ENCODE peak calls at places on chromosomes 1 and 21, in four cellular contexts. One of them, this sample, is unnamed.

GRCh38 chr1:31431351-31431750 is 18.3 kb downstream of the SERINC2 start:
- DNase-seq in ovary: no peak
- DNase-seq in GM12865: no peak
- DNase-seq in left ventricle myocardium inferior: peak
- DNase-seq in this sample: no peak

GRCh38 chr1:237041795-237042466 is at the start of gene RYR2:
- DNase-seq in ovary: peak
- DNase-seq in GM12865: no peak
- DNase-seq in left ventricle myocardium inferior: peak
- DNase-seq in this sample: no peak

GRCh38 chr1:13950637-13951036 is 250.6 kb downstream of the PRDM2 start:
- DNase-seq in ovary: no peak
- DNase-seq in GM12865: no peak
- DNase-seq in left ventricle myocardium inferior: no peak
- DNase-seq in this sample: no peak

GRCh38 chr1:9503001-9503675 is 36.1 kb upstream of the SLC25A33 start:
- DNase-seq in ovary: peak
- DNase-seq in GM12865: no peak
- DNase-seq in left ventricle myocardium inferior: peak
- DNase-seq in this sample: no peak

GRCh38 chr1:25833158-25833557 is 13.4 kb downstream of the MTFR1L start:
- DNase-seq in ovary: no peak
- DNase-seq in GM12865: no peak
- DNase-seq in left ventricle myocardium inferior: no peak
- DNase-seq in this sample: no peak

GRCh38 chr21:30600787-30601186 is at the start of gene KRTAP22-1:
- DNase-seq in ovary: no peak
- DNase-seq in GM12865: no peak
- DNase-seq in left ventricle myocardium inferior: no peak
- DNase-seq in this sample: no peak

GRCh38 chr1:71834570-71835441 is 447.5 kb downstream of the NEGR1 start:
- DNase-seq in ovary: no peak
- DNase-seq in GM12865: no peak
- DNase-seq in left ventricle myocardium inferior: no peak
- DNase-seq in this sample: no peak

GRCh38 chr21:32335601-32336575 is 37.2 kb downstream of the MRAP start:
- DNase-seq in ovary: no peak
- DNase-seq in GM12865: no peak
- DNase-seq in left ventricle myocardium inferior: no peak
- DNase-seq in this sample: no peak

GRCh38 chr1:6385673-6386191 is 7.8 kb downstream of the ACOT7 start:
- DNase-seq in ovary: no peak
- DNase-seq in GM12865: no peak
- DNase-seq in left ventricle myocardium inferior: peak
- DNase-seq in this sample: no peak

GRCh38 chr1:207959141-207959825 is 48.4 kb upstream of the CD34 start:
- DNase-seq in ovary: peak
- DNase-seq in GM12865: no peak
- DNase-seq in left ventricle myocardium inferior: peak
- DNase-seq in this sample: no peak

GRCh38 chr21:32888971-32889370 is 117.4 kb upstream of the PAXBP1 start:
- DNase-seq in ovary: no peak
- DNase-seq in GM12865: no peak
- DNase-seq in left ventricle myocardium inferior: no peak
- DNase-seq in this sample: no peak

GRCh38 chr1:45857101-45857700 is 53.8 kb downstream of the MAST2 start:
- DNase-seq in ovary: no peak
- DNase-seq in GM12865: no peak
- DNase-seq in left ventricle myocardium inferior: no peak
- DNase-seq in this sample: no peak

GRCh38 chr1:62601412-62601971 is 4.2 kb downstream of the ANGPTL3 start:
- DNase-seq in ovary: no peak
- DNase-seq in GM12865: no peak
- DNase-seq in left ventricle myocardium inferior: no peak
- DNase-seq in this sample: no peak

GRCh38 chr1:5466487-5466886 is 525.7 kb downstream of the NPHP4 start:
- DNase-seq in ovary: no peak
- DNase-seq in GM12865: no peak
- DNase-seq in left ventricle myocardium inferior: no peak
- DNase-seq in this sample: no peak

GRCh38 chr1:182317489-182318180 is 74.0 kb downstream of the GLUL start:
- DNase-seq in ovary: no peak
- DNase-seq in GM12865: no peak
- DNase-seq in left ventricle myocardium inferior: no peak
- DNase-seq in this sample: no peak

GRCh38 chr1:46174448-46175231 is at the start of gene TSPAN1:
- DNase-seq in ovary: no peak
- DNase-seq in GM12865: no peak
- DNase-seq in left ventricle myocardium inferior: no peak
- DNase-seq in this sample: no peak

GRCh38 chr1:43372172-43372571 is 4.4 kb upstream of the ELOVL1 start:
- DNase-seq in ovary: no peak
- DNase-seq in GM12865: no peak
- DNase-seq in left ventricle myocardium inferior: no peak
- DNase-seq in this sample: no peak

GRCh38 chr1:223209293-223209898 is 66.3 kb upstream of the TLR5 start:
- DNase-seq in ovary: no peak
- DNase-seq in GM12865: no peak
- DNase-seq in left ventricle myocardium inferior: no peak
- DNase-seq in this sample: no peak

GRCh38 chr1:67146101-67146500 is 11.3 kb upstream of the C1orf141 start:
- DNase-seq in ovary: no peak
- DNase-seq in GM12865: no peak
- DNase-seq in left ventricle myocardium inferior: no peak
- DNase-seq in this sample: no peak

GRCh38 chr1:92834617-92835016 is 2.8 kb downstream of the RPL5 start:
- DNase-seq in ovary: no peak
- DNase-seq in GM12865: no peak
- DNase-seq in left ventricle myocardium inferior: no peak
- DNase-seq in this sample: no peak

GRCh38 chr1:46667782-46668760 is at the start of gene ATPAF1:
- DNase-seq in ovary: peak
- DNase-seq in GM12865: peak
- DNase-seq in left ventricle myocardium inferior: peak
- DNase-seq in this sample: peak

GRCh38 chr1:228342627-228343210 is 63.9 kb downstream of the TRIM11 start:
- DNase-seq in ovary: no peak
- DNase-seq in GM12865: no peak
- DNase-seq in left ventricle myocardium inferior: peak
- DNase-seq in this sample: no peak

GRCh38 chr1:202643397-202644218 is 66.6 kb downstream of the SYT2 start:
- DNase-seq in ovary: no peak
- DNase-seq in GM12865: no peak
- DNase-seq in left ventricle myocardium inferior: no peak
- DNase-seq in this sample: no peak

GRCh38 chr1:25728301-25728935 is 71.6 kb upstream of the SELENON start:
- DNase-seq in ovary: no peak
- DNase-seq in GM12865: no peak
- DNase-seq in left ventricle myocardium inferior: no peak
- DNase-seq in this sample: no peak

GRCh38 chr1:24156542-24157260 is 13.8 kb upstream of the IL22RA1 start:
- DNase-seq in ovary: no peak
- DNase-seq in GM12865: no peak
- DNase-seq in left ventricle myocardium inferior: no peak
- DNase-seq in this sample: no peak

GRCh38 chr1:71269823-71270222 is 189.0 kb upstream of the ZRANB2 start:
- DNase-seq in ovary: no peak
- DNase-seq in GM12865: no peak
- DNase-seq in left ventricle myocardium inferior: no peak
- DNase-seq in this sample: no peak

GRCh38 chr1:88730132-88730675 is 46.1 kb downstream of the PKN2 start:
- DNase-seq in ovary: no peak
- DNase-seq in GM12865: no peak
- DNase-seq in left ventricle myocardium inferior: no peak
- DNase-seq in this sample: no peak

GRCh38 chr1:29924017-29924431 is 687.7 kb downstream of the PTPRU start:
- DNase-seq in ovary: no peak
- DNase-seq in GM12865: no peak
- DNase-seq in left ventricle myocardium inferior: no peak
- DNase-seq in this sample: no peak

GRCh38 chr21:39721885-39722284 is 23.1 kb upstream of the IGSF5 start:
- DNase-seq in ovary: no peak
- DNase-seq in GM12865: no peak
- DNase-seq in left ventricle myocardium inferior: no peak
- DNase-seq in this sample: no peak

GRCh38 chr1:212754715-212755114 is 36.9 kb downstream of the NSL1 start:
- DNase-seq in ovary: no peak
- DNase-seq in GM12865: no peak
- DNase-seq in left ventricle myocardium inferior: no peak
- DNase-seq in this sample: no peak

GRCh38 chr1:109611951-109612310 is 7.5 kb downstream of the GNAT2 start:
- DNase-seq in ovary: no peak
- DNase-seq in GM12865: no peak
- DNase-seq in left ventricle myocardium inferior: no peak
- DNase-seq in this sample: no peak

GRCh38 chr1:200262326-200262965 is 147.4 kb downstream of the ZNF281 start:
- DNase-seq in ovary: no peak
- DNase-seq in GM12865: peak
- DNase-seq in left ventricle myocardium inferior: no peak
- DNase-seq in this sample: peak

GRCh38 chr1:180580237-180580636 is 21.5 kb downstream of the OVAAL start:
- DNase-seq in ovary: no peak
- DNase-seq in GM12865: peak
- DNase-seq in left ventricle myocardium inferior: no peak
- DNase-seq in this sample: no peak

GRCh38 chr1:96306809-96307208 is 414.8 kb upstream of the PTBP2 start:
- DNase-seq in ovary: no peak
- DNase-seq in GM12865: no peak
- DNase-seq in left ventricle myocardium inferior: no peak
- DNase-seq in this sample: no peak

GRCh38 chr21:44405948-44406872 is 49.1 kb upstream of the LRRC3 start:
- DNase-seq in ovary: no peak
- DNase-seq in GM12865: no peak
- DNase-seq in left ventricle myocardium inferior: no peak
- DNase-seq in this sample: no peak

GRCh38 chr21:44297525-44298290 is 2.1 kb upstream of the PFKL start:
- DNase-seq in ovary: peak
- DNase-seq in GM12865: peak
- DNase-seq in left ventricle myocardium inferior: peak
- DNase-seq in this sample: peak

GRCh38 chr1:44613932-44614331 is 60.3 kb downstream of the TMEM53 start:
- DNase-seq in ovary: peak
- DNase-seq in GM12865: no peak
- DNase-seq in left ventricle myocardium inferior: no peak
- DNase-seq in this sample: no peak

GRCh38 chr1:221874285-221875003 is 132.6 kb upstream of the DUSP10 start:
- DNase-seq in ovary: no peak
- DNase-seq in GM12865: no peak
- DNase-seq in left ventricle myocardium inferior: no peak
- DNase-seq in this sample: no peak
- TF ChIP-seq CTCF in ovary: no peak
- TF ChIP-seq CTCF in GM12865: no peak
- TF ChIP-seq CTCF in left ventricle myocardium inferior: no peak
- TF ChIP-seq CTCF in this sample: no peak

GRCh38 chr21:38659936-38660332 is 145.8 kb upstream of the ETS2 start:
- DNase-seq in ovary: no peak
- DNase-seq in GM12865: no peak
- DNase-seq in left ventricle myocardium inferior: no peak
- DNase-seq in this sample: no peak
- H3K4me3 ChIP-seq in ovary: peak
- H3K4me3 ChIP-seq in GM12865: no peak
- H3K4me3 ChIP-seq in left ventricle myocardium inferior: peak
- H3K4me3 ChIP-seq in this sample: no peak

DNA sequence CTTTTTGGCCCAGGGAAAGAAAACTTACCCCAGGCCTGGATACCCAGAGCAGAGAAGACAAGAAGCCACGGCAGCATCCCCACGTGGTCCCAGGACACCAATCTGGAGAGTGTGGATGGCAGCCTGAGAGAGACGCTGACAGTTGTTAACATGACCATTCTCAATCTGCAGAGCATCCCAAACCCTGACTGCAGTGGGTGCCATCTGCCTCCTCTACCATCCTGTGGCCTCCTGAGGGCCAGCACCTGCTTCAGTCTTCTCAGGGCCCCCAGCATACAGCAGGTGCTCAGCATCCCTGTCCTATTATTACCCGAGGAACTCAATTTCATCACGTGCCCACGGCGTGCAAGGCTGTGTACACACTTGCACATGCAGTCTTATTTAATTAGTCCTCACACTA is 785 bp downstream of the PGLYRP4 start:
- DNase-seq in ovary: no peak
- DNase-seq in GM12865: no peak
- DNase-seq in left ventricle myocardium inferior: no peak
- DNase-seq in this sample: no peak
- TF ChIP-seq CTCF in ovary: no peak
- TF ChIP-seq CTCF in GM12865: no peak
- TF ChIP-seq CTCF in left ventricle myocardium inferior: no peak
- TF ChIP-seq CTCF in this sample: no peak

GRCh38 chr1:226892534-226892895 is 22.1 kb downstream of the PSEN2 start:
- DNase-seq in ovary: no peak
- DNase-seq in GM12865: no peak
- DNase-seq in left ventricle myocardium inferior: no peak
- DNase-seq in this sample: no peak

GRCh38 chr1:226895644-226896043 is 25.2 kb downstream of the PSEN2 start:
- DNase-seq in ovary: no peak
- DNase-seq in GM12865: no peak
- DNase-seq in left ventricle myocardium inferior: no peak
- DNase-seq in this sample: no peak

GRCh38 chr1:226891846-226892533 is 21.6 kb downstream of the PSEN2 start:
- DNase-seq in ovary: no peak
- DNase-seq in GM12865: no peak
- DNase-seq in left ventricle myocardium inferior: no peak
- DNase-seq in this sample: no peak

GRCh38 chr1:226894826-226895225 is 24.4 kb downstream of the PSEN2 start:
- DNase-seq in ovary: no peak
- DNase-seq in GM12865: no peak
- DNase-seq in left ventricle myocardium inferior: no peak
- DNase-seq in this sample: no peak

DNA sequence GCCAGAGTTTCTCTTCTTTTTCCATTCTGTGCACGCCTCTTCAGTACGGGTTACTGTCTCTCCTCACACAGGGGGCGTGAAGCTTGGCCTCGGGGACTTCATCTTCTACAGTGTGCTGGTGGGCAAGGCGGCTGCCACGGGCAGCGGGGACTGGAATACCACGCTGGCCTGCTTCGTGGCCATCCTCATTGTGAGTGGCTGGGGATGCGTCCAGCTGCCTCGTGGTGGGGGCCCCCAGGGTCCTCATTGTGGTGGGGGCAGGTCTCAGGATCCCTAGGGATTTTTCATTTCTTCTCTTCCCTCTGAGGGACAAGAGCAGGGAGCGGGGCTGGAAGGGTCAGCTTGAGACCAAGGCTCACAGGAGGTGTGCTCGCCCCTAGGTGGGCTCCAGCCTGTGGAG is 23.5 kb downstream of the PSEN2 start:
- DNase-seq in ovary: no peak
- DNase-seq in GM12865: no peak
- DNase-seq in left ventricle myocardium inferior: no peak
- DNase-seq in this sample: no peak
- H3K4me3 ChIP-seq in ovary: no peak
- H3K4me3 ChIP-seq in GM12865: no peak
- H3K4me3 ChIP-seq in left ventricle myocardium inferior: no peak
- H3K4me3 ChIP-seq in this sample: no peak